ENCODE peak calls at places on chromosomes 4 and X, in ten cellular contexts. Y is cardiac fibroblast, E is cardiac muscle cell, O is AG10803, T is lower lobe of right lung, G is mucosa of descending colon, Z is glutamatergic neuron, D is epithelial cell of proximal tubule, N is endodermal cell, U is pancreas. L is an unnamed sample.

GRCh38 chrX:25022499-25023325 is 6.9 kb upstream of the ARX start:
- DNase-seq in D (no peak), E (no peak), Y (no peak), O (no peak), N (peak), G (no peak), T (no peak), U (no peak), Z (peak), L (no peak)

GRCh38 chr4:31041385-31041784 is 321.2 kb downstream of the PCDH7 start:
- DNase-seq in E (no peak), D (no peak), Y (no peak), T (no peak), O (no peak), Z (no peak), U (no peak), N (no peak), G (no peak), L (no peak)

GRCh38 chr4:184067931-184068554 is 149.6 kb downstream of the ENPP6 start:
- DNase-seq in Z (no peak), Y (no peak), T (no peak), U (no peak), E (no peak), D (no peak), O (no peak), N (no peak), G (no peak), L (no peak)

GRCh38 chr4:108937066-108937465 is 174.2 kb upstream of the ETNPPL start:
- DNase-seq in Z (no peak), N (no peak), O (peak), Y (no peak), G (no peak), T (no peak), D (no peak), E (no peak), U (no peak), L (no peak)

GRCh38 chr4:103497692-103498091 is 222.1 kb downstream of the TACR3 start:
- DNase-seq in G (no peak), Z (no peak), O (no peak), T (no peak), N (no peak), U (no peak), E (no peak), Y (no peak), D (no peak), L (no peak)

GRCh38 chrX:8084023-8084422 is 87.0 kb downstream of the VCX2 start:
- DNase-seq in D (no peak), G (no peak), E (peak), O (no peak), N (no peak), Y (peak), T (no peak), U (no peak), Z (no peak), L (peak)

GRCh38 chr4:102537280-102537679 is 36.1 kb downstream of the NFKB1 start:
- DNase-seq in D (no peak), E (no peak), U (no peak), G (no peak), Z (no peak), Y (no peak), N (no peak), T (no peak), O (no peak), L (no peak)

GRCh38 chrX:66760648-66761047 is 121.8 kb upstream of the EDA2R start:
- DNase-seq in N (no peak), T (no peak), O (no peak), D (no peak), G (no peak), E (no peak), Z (no peak), U (no peak), Y (peak), L (peak)

GRCh38 chr4:15349426-15349825 is 78.4 kb upstream of the C1QTNF7 start:
- DNase-seq in Z (no peak), G (no peak), D (no peak), U (no peak), Y (no peak), E (peak), O (peak), N (no peak), T (no peak), L (no peak)

GRCh38 chr4:8775751-8776355 is 95.8 kb downstream of the HMX1 start:
- DNase-seq in Z (peak), O (no peak), U (no peak), E (no peak), T (peak), N (peak), Y (no peak), D (no peak), G (no peak), L (no peak)

GRCh38 chr4:1718095-1718850 is 2.9 kb downstream of the TMEM129 start:
- DNase-seq in D (no peak), Y (no peak), E (no peak), N (no peak), O (no peak), T (no peak), U (peak), G (no peak), Z (no peak), L (no peak)

GRCh38 chrX:39985551-39985950 is 112.2 kb downstream of the BCOR start:
- DNase-seq in Y (no peak), O (no peak), Z (no peak), U (no peak), N (peak), T (no peak), G (no peak), E (no peak), D (no peak), L (no peak)

GRCh38 chr4:122762520-122762919 is 30.0 kb downstream of the BBS12 start:
- DNase-seq in T (no peak), O (no peak), N (no peak), Z (no peak), G (no peak), E (no peak), D (no peak), U (no peak), Y (no peak), L (no peak)

GRCh38 chrX:112814496-112814895 is 26.1 kb downstream of the AMOT start:
- DNase-seq in Y (no peak), U (no peak), Z (no peak), T (no peak), N (no peak), O (no peak), G (no peak), D (no peak), E (no peak), L (no peak)
- TF ChIP-seq CTCF in Y (no peak), U (no peak), Z (no peak), T (no peak), N (no peak), O (no peak), G (no peak), D (no peak), E (no peak), L (no peak)

GRCh38 chr4:77699731-77700210 is 94.2 kb downstream of the CXCL13 start:
- DNase-seq in N (peak), D (peak), G (no peak), U (no peak), Z (peak), T (no peak), E (peak), O (peak), Y (peak), L (peak)
- TF ChIP-seq CTCF in N (peak), D (peak), G (no peak), U (no peak), Z (peak), T (no peak), E (peak), O (peak), Y (peak), L (peak)

GRCh38 chr4:52110171-52110570 is 59.1 kb downstream of the SPATA18 start:
- DNase-seq in D (no peak), Y (peak), G (no peak), E (no peak), T (no peak), O (peak), Z (no peak), N (no peak), U (no peak), L (peak)

GRCh38 chr4:52106701-52107100 is 55.6 kb downstream of the SPATA18 start:
- DNase-seq in Y (no peak), N (no peak), G (no peak), Z (no peak), T (no peak), E (no peak), D (no peak), O (peak), U (no peak), L (peak)

GRCh38 chr4:52107336-52107735 is 56.2 kb downstream of the SPATA18 start:
- DNase-seq in G (no peak), N (no peak), U (no peak), E (peak), Z (no peak), D (no peak), T (no peak), O (peak), Y (peak), L (peak)

GRCh38 chr4:52106142-52106541 is 55.0 kb downstream of the SPATA18 start:
- DNase-seq in E (no peak), T (no peak), U (no peak), Z (no peak), O (no peak), Y (no peak), N (no peak), G (no peak), D (no peak), L (peak)

GRCh38 chr4:52107745-52108144 is 56.6 kb downstream of the SPATA18 start:
- DNase-seq in Z (no peak), O (no peak), D (no peak), U (no peak), T (no peak), E (no peak), G (no peak), N (no peak), Y (no peak), L (peak)
- TF ChIP-seq CTCF in Z (peak), O (no peak), D (peak), U (no peak), T (no peak), E (peak), G (no peak), N (peak), Y (peak), L (no peak)

GRCh38 chrX:1391707-1392375 is at the start of gene SLC25A6:
- DNase-seq in G (peak), U (peak), E (peak), O (peak), Z (peak), Y (peak), D (peak), N (peak), T (peak), L (peak)
- TF ChIP-seq CTCF in G (no peak), U (no peak), E (peak), O (no peak), Z (no peak), Y (no peak), D (no peak), N (peak), T (peak), L (no peak)

DNA sequence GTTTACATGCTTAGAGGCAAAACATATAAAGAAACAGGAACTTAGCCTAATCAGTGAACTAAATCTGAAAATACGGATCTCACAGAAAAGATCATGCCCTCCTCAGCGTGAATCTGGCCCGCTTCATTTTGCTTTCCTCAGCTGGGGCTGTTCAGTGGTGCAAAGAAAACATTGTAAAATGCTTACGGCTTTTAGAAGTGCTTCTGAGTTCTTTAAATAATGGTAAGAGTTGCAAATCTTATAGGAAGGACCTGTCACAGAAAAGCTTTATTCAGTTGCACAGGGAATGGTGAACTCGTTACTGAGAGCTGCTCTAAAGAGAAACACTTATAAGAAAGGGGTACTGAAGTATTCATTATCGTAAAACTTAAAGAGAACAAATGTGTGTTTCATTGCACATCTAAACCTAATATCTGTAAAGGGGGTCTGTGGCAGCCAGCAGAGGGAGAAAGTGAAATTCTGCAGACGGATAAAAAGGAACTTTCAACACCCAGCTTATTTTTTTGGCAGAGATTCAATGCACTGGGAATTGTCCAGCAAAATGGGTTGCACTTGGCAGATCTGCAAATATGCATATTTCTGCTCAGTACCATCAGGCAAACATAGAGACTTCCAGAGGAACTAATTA is 139.2 kb upstream of the ANK2 start:
- DNase-seq in Y (peak), Z (no peak), O (peak), G (peak), N (no peak), T (no peak), E (peak), D (no peak), U (no peak), L (peak)
- TF ChIP-seq CTCF in Y (peak), Z (no peak), O (peak), G (no peak), N (no peak), T (no peak), E (peak), D (peak), U (no peak), L (peak)

GRCh38 chr4:178633263-178633662 is 1191.0 kb upstream of the AGA start:
- DNase-seq in Y (no peak), N (no peak), U (no peak), G (no peak), O (no peak), Z (no peak), T (no peak), D (no peak), E (no peak), L (no peak)
- TF ChIP-seq CTCF in Y (no peak), N (peak), U (no peak), G (no peak), O (no peak), Z (peak), T (no peak), D (peak), E (no peak), L (no peak)

GRCh38 chrX:3244955-3245354 is 101.5 kb downstream of the MXRA5 start:
- DNase-seq in O (no peak), Y (peak), U (no peak), G (no peak), Z (no peak), E (no peak), T (no peak), N (no peak), D (no peak), L (no peak)
- TF ChIP-seq CTCF in O (peak), Y (no peak), U (no peak), G (no peak), Z (no peak), E (peak), T (no peak), N (peak), D (peak), L (no peak)

GRCh38 chr4:39061450-39061849 is 582 bp upstream of the KLHL5 start:
- DNase-seq in N (no peak), U (no peak), Z (no peak), G (no peak), E (no peak), D (no peak), O (no peak), T (no peak), Y (no peak), L (no peak)
- TF ChIP-seq CTCF in N (no peak), U (no peak), Z (no peak), G (no peak), E (no peak), D (peak), O (no peak), T (no peak), Y (no peak), L (no peak)

GRCh38 chr4:80922951-80923350 is 107.6 kb upstream of the BMP3 start:
- DNase-seq in N (no peak), O (no peak), T (no peak), Z (no peak), E (no peak), Y (no peak), G (no peak), D (no peak), U (no peak), L (no peak)
- TF ChIP-seq CTCF in N (no peak), O (no peak), T (no peak), Z (no peak), E (no peak), Y (no peak), G (no peak), D (no peak), U (no peak), L (no peak)